ENCODE peak calls at places on chromosomes 6 and 20, in eight cellular contexts. Y, I, R, Z, U, J, X and F are unnamed samples.

GRCh38 chr20:49775229-49775693 is 37.4 kb upstream of the SLC9A8 start:
- DNase-seq in Y (peak), I (no peak), R (no peak), Z (no peak), U (peak), J (peak), X (peak), F (no peak)

GRCh38 chr20:24993337-24994185 is 1.0 kb upstream of the APMAP start:
- DNase-seq in Y (peak), I (no peak), R (no peak), Z (no peak), U (peak), J (peak), X (peak), F (no peak)

GRCh38 chr6:168649209-168649608 is 208.2 kb downstream of the SMOC2 start:
- DNase-seq in Y (no peak), I (no peak), R (no peak), Z (no peak), U (no peak), J (no peak), X (no peak), F (no peak)

GRCh38 chr20:37525810-37526209 is 1.9 kb downstream of the BLCAP start:
- DNase-seq in Y (no peak), I (no peak), R (no peak), Z (no peak), U (no peak), J (no peak), X (no peak), F (no peak)

GRCh38 chr20:33419140-33419974 is 18.0 kb upstream of the CDK5RAP1 start:
- DNase-seq in Y (peak), I (no peak), R (no peak), Z (no peak), U (no peak), J (no peak), X (no peak), F (no peak)

GRCh38 chr20:53149184-53149651 is 177.1 kb downstream of the TSHZ2 start:
- DNase-seq in Y (no peak), I (no peak), R (no peak), Z (no peak), U (no peak), J (no peak), X (no peak), F (peak)

GRCh38 chr6:125380474-125380873 is 78.7 kb upstream of the HDDC2 start:
- DNase-seq in Y (no peak), I (no peak), R (no peak), Z (no peak), U (no peak), J (no peak), X (no peak), F (no peak)

GRCh38 chr6:3618300-3619041 is 133.0 kb downstream of the PXDC1 start:
- DNase-seq in Y (no peak), I (no peak), R (no peak), Z (no peak), U (no peak), J (no peak), X (no peak), F (no peak)

GRCh38 chr6:113595921-113596376 is 261.2 kb upstream of the MARCKS start:
- DNase-seq in Y (peak), I (no peak), R (no peak), Z (no peak), U (no peak), J (peak), X (peak), F (no peak)

GRCh38 chr20:13102237-13102636 is 93.5 kb downstream of the SPTLC3 start:
- DNase-seq in Y (peak), I (no peak), R (no peak), Z (no peak), U (no peak), J (no peak), X (no peak), F (no peak)

GRCh38 chr6:23145801-23146200 is 576.4 kb downstream of the HDGFL1 start:
- DNase-seq in Y (peak), I (no peak), R (no peak), Z (no peak), U (no peak), J (peak), X (no peak), F (no peak)

GRCh38 chr6:41470341-41471063 is 75.7 kb upstream of the FOXP4 start:
- DNase-seq in Y (no peak), I (no peak), R (no peak), Z (peak), U (no peak), J (no peak), X (peak), F (no peak)

GRCh38 chr6:35754452-35755321 is 17.9 kb downstream of the ARMC12 start:
- DNase-seq in Y (peak), I (no peak), R (no peak), Z (no peak), U (no peak), J (peak), X (peak), F (no peak)